ENCODE peak calls at places on chromosome 22, in four cellular contexts. J is activated CD8-positive, alpha-beta T cell treated with anti-CD3 and anti-CD28 coated beads for 36 hours; X is WERI-Rb-1; I is CD8-positive, alpha-beta T cell. B is an unnamed sample.

GRCh38 chr22:29744902-29745301 is 21.9 kb downstream of the ZMAT5 start:
- DNase-seq in I (no peak), X (peak), J (no peak), B (no peak)

GRCh38 chr22:35995772-35996171 is 32.9 kb downstream of the RBFOX2 start:
- DNase-seq in J (no peak), X (no peak), I (no peak), B (no peak)

GRCh38 chr22:50085211-50085999 is at the start of gene MLC1:
- DNase-seq in X (no peak), J (peak), I (no peak), B (peak)

GRCh38 chr22:22810018-22810427 is 77.6 kb upstream of the IGLL5 start:
- DNase-seq in X (peak), I (peak), J (peak), B (peak)

GRCh38 chr22:32617883-32618282 is 143.3 kb downstream of the FBXO7 start:
- DNase-seq in X (no peak), J (no peak), I (no peak), B (no peak)

GRCh38 chr22:41768420-41768819 is 32.1 kb upstream of the CCDC134 start:
- DNase-seq in I (no peak), X (no peak), J (no peak), B (no peak)

GRCh38 chr22:43994006-43994405 is 30.1 kb upstream of the PARVB start:
- DNase-seq in J (no peak), I (no peak), X (no peak), B (no peak)

GRCh38 chr22:19275919-19276600 is 15.5 kb downstream of the CLTCL1 start:
- DNase-seq in J (no peak), I (no peak), X (no peak), B (no peak)

GRCh38 chr22:31055322-31056159 is 25.6 kb upstream of the SMTN start:
- DNase-seq in X (no peak), I (no peak), J (no peak), B (no peak)

GRCh38 chr22:49547751-49548239 is 279.9 kb downstream of the BRD1 start:
- DNase-seq in I (no peak), X (no peak), J (no peak), B (no peak)

DNA sequence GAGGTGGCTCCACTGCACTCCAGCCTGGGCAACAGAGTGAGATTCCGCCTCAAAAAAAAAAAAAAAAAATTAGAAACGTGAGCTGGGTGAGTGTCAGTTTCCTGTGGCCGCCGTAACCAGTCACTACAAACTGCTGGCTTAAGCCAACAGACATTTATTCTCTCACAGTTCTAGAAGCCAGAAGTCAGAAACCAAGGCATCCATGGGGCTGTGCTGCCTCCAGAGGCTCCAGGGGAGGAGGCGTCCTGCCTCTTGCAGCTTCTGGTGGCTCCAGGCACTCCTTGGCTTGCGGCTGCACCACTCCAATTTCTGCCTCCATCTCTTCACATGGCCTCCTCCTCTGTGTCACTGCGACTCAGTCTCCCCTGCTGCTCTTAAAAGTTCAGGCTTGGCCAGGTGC is 11.1 kb upstream of the KIAA0930 start:
- DNase-seq in I (no peak), X (no peak), J (no peak), B (no peak)
- TF ChIP-seq CTCF in I (no peak), X (peak), J (no peak), B (no peak)

GRCh38 chr22:24437091-24437490 is 9.7 kb downstream of the ADORA2A start:
- DNase-seq in J (no peak), X (no peak), I (no peak), B (no peak)

GRCh38 chr22:24440270-24440717 is 12.9 kb downstream of the ADORA2A start:
- DNase-seq in X (no peak), J (no peak), I (no peak), B (no peak)

GRCh38 chr22:24435861-24436351 is 8.5 kb downstream of the ADORA2A start:
- DNase-seq in J (no peak), X (no peak), I (no peak), B (no peak)

GRCh38 chr22:24436553-24436952 is 9.2 kb downstream of the ADORA2A start:
- DNase-seq in J (no peak), I (peak), X (no peak), B (no peak)

DNA sequence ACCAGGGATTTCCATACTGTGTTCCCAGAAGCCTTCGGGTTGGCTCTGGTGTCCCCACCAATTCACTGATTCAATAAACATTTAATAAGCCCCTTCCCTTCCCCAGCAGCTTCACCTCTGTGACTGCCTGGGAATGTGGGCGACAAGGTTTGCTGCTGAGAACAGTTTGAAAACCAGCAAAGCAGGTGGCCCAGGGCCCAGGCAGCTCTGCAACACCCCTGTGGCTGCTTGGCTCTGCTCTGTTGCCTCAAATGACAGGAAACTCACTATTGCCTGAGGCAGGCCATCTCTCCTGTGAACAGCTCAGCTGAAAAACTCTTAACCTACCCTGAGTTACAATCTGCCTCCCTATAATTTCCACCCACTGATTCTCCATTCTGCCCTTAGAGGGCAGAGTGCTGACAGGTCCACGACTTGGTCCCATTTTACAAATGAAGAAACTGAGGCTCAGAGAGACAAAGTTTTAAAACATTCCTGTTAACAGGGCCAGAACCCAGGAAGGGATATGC is 10.5 kb downstream of the ADORA2A start:
- DNase-seq in I (no peak), J (peak), X (no peak), B (peak)
- TF ChIP-seq CTCF in I (no peak), J (no peak), X (no peak), B (peak)

DNA sequence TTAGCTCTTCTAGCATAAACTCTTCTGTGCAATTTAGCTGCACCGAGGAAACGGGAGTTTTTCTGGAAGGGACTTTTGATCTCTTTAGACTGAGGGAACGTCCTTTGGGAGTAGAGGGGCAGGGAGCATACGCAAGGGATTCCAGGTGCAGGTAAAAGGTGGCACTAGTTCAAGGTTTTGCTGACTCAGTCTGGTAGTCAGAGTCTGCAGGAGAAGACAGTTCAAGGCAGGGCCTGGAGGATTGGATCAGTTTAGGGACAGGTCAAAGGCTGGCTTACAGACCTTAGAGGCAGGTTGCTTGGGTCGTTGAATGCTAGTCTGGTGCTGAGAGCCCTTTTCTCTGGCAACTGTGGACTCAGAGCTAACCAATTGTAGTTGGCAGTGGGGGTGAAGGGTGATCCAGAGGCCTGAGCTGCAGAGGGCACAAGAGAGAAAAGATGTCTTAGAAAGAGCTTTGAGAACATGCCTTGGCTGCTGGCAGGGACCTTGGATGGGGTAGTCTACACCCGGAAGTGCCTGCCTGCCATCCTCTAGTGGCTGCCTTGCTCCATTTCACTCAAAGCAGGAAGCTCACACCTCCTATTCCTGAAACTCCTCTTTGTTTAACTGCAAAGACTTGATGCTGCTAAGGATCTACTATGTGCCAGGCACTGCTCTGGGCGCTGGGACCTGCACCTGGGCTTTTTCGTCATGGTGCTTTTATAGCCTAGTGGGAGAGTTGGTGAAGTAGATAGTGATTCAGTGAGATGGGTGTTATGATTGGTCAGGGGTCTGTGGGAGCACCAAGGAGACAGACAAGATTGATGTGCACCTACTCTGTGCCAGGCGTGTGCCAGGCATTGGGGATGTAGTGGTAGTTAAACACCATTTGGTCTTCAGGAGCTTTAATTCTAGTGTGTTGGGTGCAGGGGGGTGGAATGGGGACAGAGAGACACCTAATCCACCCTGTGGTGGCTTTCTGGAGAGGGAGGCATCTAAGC is 17.1 kb downstream of the MIAT start:
- DNase-seq in J (peak), I (peak), X (no peak), B (no peak)
- TF ChIP-seq CTCF in J (no peak), I (no peak), X (no peak), B (no peak)

DNA sequence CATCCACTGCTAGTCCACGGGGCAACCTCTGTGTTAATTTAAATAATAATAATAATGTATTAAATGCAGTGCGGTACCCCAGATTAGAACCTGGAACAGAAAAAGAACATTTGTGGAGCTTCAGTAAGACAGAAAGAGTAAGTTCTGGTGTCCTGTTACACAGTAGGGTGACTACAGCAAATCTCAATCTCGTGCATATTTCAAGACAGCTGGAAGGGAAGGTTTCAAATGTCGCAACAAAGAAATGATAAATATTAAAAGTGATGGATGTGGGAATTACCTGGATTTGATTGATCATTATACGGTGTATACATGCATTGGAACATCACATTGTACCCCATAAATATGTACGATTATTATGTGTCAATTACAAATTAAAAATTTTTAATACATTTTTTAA is 1.7 kb upstream of the RAC2 start:
- DNase-seq in I (no peak), X (no peak), J (no peak), B (no peak)
- TF ChIP-seq CTCF in I (no peak), X (no peak), J (no peak), B (no peak)

DNA sequence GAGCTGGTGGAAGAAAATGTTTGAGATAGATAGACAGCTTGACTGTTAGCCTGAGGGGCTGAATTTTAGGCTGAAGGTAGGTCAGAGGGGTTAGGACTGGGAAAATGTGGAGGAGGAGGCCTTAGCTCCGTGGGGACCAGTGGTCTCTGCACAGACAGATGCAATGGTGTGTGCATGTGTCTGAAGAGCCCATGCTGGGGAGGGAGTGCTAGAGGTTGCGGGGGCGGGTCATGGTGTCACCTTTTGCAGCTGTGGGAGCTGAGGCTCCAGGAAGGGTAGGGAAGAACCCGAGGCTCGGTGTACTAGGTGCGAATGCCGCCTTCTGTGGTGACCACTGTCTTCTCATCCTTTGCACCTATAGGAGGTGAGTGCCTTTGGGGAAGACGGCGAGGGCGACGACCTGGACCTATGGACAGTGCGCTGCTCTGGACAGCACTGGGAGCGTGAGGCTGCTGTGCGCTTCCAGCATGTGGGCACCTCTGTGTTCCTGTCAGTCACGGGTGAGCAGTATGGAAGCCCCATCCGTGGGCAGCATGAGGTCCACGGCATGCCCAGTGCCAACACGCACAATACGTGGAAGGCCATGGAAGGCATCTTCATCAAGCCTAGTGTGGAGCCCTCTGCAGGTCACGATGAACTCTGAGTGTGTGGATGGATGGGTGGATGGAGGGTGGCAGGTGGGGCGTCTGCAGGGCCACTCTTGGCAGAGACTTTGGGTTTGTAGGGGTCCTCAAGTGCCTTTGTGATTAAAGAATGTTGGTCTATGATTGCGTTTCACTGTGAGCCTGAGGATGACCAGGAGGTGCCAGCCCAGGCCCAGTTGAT is 1.6 kb downstream of the SDF2L1 start:
- DNase-seq in J (peak), X (no peak), I (no peak), B (no peak)
- TF ChIP-seq CTCF in J (no peak), X (peak), I (no peak), B (no peak)

B was measured in GM13976.